ENCODE peak calls at places on chromosomes 12 and 14, in six cellular contexts. A, M, X, V, P and G are unnamed samples.

GRCh38 chr14:88069677-88070076 is 64.7 kb downstream of the GPR65 start:
- DNase-seq in A (peak; percentile 2), P (no peak), M (no peak), V (no peak), X (no peak), G (no peak)

GRCh38 chr14:50804181-50804721 is 26.7 kb downstream of the NIN start:
- DNase-seq in A (no peak), M (no peak), X (no peak), V (no peak), P (no peak), G (no peak)

GRCh38 chr12:111645433-111645832 is 40.3 kb downstream of the BRAP start:
- DNase-seq in V (no peak), X (peak; percentile 64), M (no peak), P (no peak), A (no peak), G (no peak)

GRCh38 chr14:81366884-81367283 is 33.2 kb downstream of the STON2 start:
- DNase-seq in A (no peak), X (no peak), V (no peak), P (no peak), M (no peak), G (no peak)

GRCh38 chr12:45369065-45369464 is 153.2 kb downstream of the ANO6 start:
- DNase-seq in A (no peak), P (no peak), V (no peak), X (no peak), M (no peak), G (no peak)

GRCh38 chr12:120654656-120655055 is 14.2 kb downstream of the CABP1 start:
- DNase-seq in M (peak; percentile 78), A (no peak), X (no peak), P (peak; percentile 73), V (peak; percentile 62), G (no peak)

GRCh38 chr12:109822951-109823411 is 10.2 kb downstream of the TRPV4 start:
- DNase-seq in M (peak; percentile 42), V (no peak), X (no peak), P (no peak), A (no peak), G (no peak)

GRCh38 chr14:22598099-22598895 is at the start of gene ABHD4:
- DNase-seq in A (peak; percentile 67), P (peak; percentile 80), V (peak; percentile 84), X (peak; percentile 90), M (peak; percentile 86), G (no peak)

GRCh38 chr12:25130741-25131188 is 64.2 kb downstream of the DNAI7 start:
- DNase-seq in M (no peak), P (no peak), A (peak; percentile 80), V (no peak), X (no peak), G (no peak)

GRCh38 chr14:74429991-74430390 is 4.0 kb upstream of the SYNDIG1L start:
- DNase-seq in V (no peak), X (no peak), A (no peak), P (no peak), M (no peak), G (no peak)

GRCh38 chr12:100427078-100427477 is 46.6 kb upstream of the NR1H4 start:
- DNase-seq in X (no peak), V (no peak), A (no peak), M (no peak), P (no peak), G (no peak)

GRCh38 chr12:27198036-27198435 is 46.0 kb upstream of the STK38L start:
- DNase-seq in P (peak; percentile 85), V (no peak), A (no peak), M (no peak), X (no peak), G (no peak)

GRCh38 chr12:32270818-32271710 is 128.3 kb upstream of the FGD4 start:
- DNase-seq in M (no peak), V (no peak), P (no peak), A (peak; percentile 57), X (no peak), G (no peak)

GRCh38 chr12:72272731-72273498 is 745 bp downstream of the TRHDE start:
- DNase-seq in A (no peak), P (no peak), X (peak; percentile 56), M (peak; percentile 18), V (no peak), G (no peak)

GRCh38 chr12:81888341-81888740 is 129.2 kb upstream of the PPFIA2 start:
- DNase-seq in P (no peak), M (no peak), X (no peak), V (no peak), A (no peak), G (no peak)

GRCh38 chr14:100547633-100548294 is 39.5 kb downstream of the BEGAIN start:
- DNase-seq in P (peak; percentile 67), M (peak; percentile 54), X (peak; percentile 87), A (peak; percentile 18), V (peak; percentile 66), G (no peak)

GRCh38 chr12:50764861-50765324 is 992 bp downstream of the ATF1 start:
- DNase-seq in P (no peak), M (no peak), V (no peak), X (no peak), A (peak; percentile 70), G (no peak)

GRCh38 chr14:73368621-73369020 is 89.7 kb downstream of the NUMB start:
- DNase-seq in P (no peak), A (no peak), M (no peak), X (no peak), V (no peak), G (no peak)

GRCh38 chr14:75489480-75489837 is 32.8 kb upstream of the BATF start:
- DNase-seq in A (no peak), V (peak; percentile 30), M (no peak), X (no peak), P (no peak), G (no peak)

GRCh38 chr12:48003226-48004038 is 844 bp downstream of the COL2A1 start:
- DNase-seq in A (no peak), P (no peak), V (no peak), X (no peak), M (no peak), G (no peak)

GRCh38 chr12:61272441-61272840 is 987.8 kb upstream of the USP15 start:
- DNase-seq in P (no peak), A (no peak), X (no peak), M (no peak), V (no peak), G (no peak)

GRCh38 chr12:14995583-14996425 is 23.0 kb downstream of the PDE6H start:
- DNase-seq in X (no peak), A (peak; percentile 81), P (no peak), M (no peak), V (no peak), G (no peak)

GRCh38 chr14:77615231-77616132 is 955 bp downstream of the SPTLC2 start:
- DNase-seq in X (no peak), M (no peak), P (no peak), V (no peak), A (peak; percentile 27), G (no peak)

GRCh38 chr14:30267141-30267540 is 291.8 kb upstream of the G2E3 start:
- DNase-seq in M (no peak), P (no peak), V (no peak), X (no peak), A (no peak), G (no peak)

GRCh38 chr12:21248679-21249078 is 86.0 kb downstream of the SLCO1A2 start:
- DNase-seq in A (peak; percentile 6), X (no peak), V (no peak), P (no peak), M (no peak), G (no peak)

GRCh38 chr12:93137656-93138612 is 208.8 kb upstream of the EEA1 start:
- DNase-seq in A (no peak), M (no peak), X (no peak), V (no peak), P (peak; percentile 31), G (peak; percentile 79)

GRCh38 chr14:50677527-50678063 is 9.5 kb upstream of the SAV1 start:
- DNase-seq in V (no peak), X (no peak), M (no peak), A (peak; percentile 17), P (no peak), G (no peak)

GRCh38 chr12:64781374-64782029 is 22.3 kb upstream of the GNS start:
- DNase-seq in A (no peak), M (no peak), V (no peak), X (peak; percentile 50), P (no peak), G (no peak)

GRCh38 chr14:105528859-105529505 is 2.6 kb downstream of the TMEM121 start:
- DNase-seq in M (no peak), A (no peak), X (peak; percentile 52), V (no peak), P (no peak), G (no peak)

GRCh38 chr12:117063162-117063911 is 35.9 kb downstream of the TESC start:
- DNase-seq in P (peak; percentile 30), X (no peak), A (no peak), V (no peak), M (no peak), G (no peak)

GRCh38 chr14:88895116-88895515 is 70.7 kb downstream of the TTC8 start:
- DNase-seq in V (no peak), A (no peak), X (no peak), P (no peak), M (no peak), G (no peak)

GRCh38 chr12:59657711-59658110 is 61.9 kb downstream of the SLC16A7 start:
- DNase-seq in P (no peak), X (no peak), M (no peak), A (no peak), V (no peak), G (no peak)

DNA sequence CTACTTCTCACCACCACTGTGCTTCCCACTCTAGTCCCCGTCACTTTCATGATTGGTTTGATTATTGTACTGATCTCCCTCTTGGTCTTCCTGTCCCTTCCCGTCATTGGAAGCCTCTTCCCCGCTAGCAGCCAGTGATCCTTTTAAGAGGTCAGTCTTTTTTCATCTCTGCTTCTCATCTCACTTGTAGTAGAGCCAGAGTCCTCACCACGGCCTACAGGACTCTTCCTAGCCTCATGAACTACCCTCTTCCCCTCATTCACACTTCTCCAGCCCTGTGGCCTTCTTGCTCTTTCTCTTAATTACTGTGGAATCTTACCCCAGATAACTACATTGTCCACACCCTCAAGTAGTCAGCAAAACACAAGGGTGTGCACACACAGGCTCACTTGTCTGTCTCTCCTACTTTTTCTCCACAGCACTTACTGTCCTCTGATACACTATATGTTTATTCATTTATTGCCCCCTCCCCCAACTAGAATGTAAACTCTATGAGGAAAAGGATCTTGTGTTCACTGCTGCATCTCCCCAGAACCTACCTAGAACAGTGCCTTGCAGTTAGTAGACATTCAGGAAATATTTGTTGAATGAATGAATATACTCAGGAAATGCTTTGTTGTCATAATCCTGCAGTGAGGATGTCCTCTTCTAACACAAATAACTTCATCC is 66.3 kb downstream of the CKB start:
- DNase-seq in V (no peak), X (no peak), P (no peak), A (no peak), M (no peak), G (no peak)
- H3K9me3 ChIP-seq in V (no peaks in the 10 kb centered on the region), X (no peaks in the 10 kb centered on the region), P (no peaks in the 10 kb centered on the region), A (no peaks in the 10 kb centered on the region), M (no peaks in the 10 kb centered on the region), G (no peaks in the 10 kb centered on the region)

GRCh38 chr14:93970589-93970966 is 5.8 kb downstream of the ASB2 start:
- DNase-seq in P (no peak), M (no peak), X (no peak), V (no peak), A (peak; percentile 76), G (no peak)
- H3K4me3 ChIP-seq in P (peak overlapping the region; percentile 43), M (peak overlapping the region; percentile 46), X (peak overlapping the region; percentile 49), V (peak overlapping the region; percentile 34), A (peak overlapping the region; percentile 64), G (no peak overlapping the region)

GRCh38 chr14:104526723-104527645 is 52.6 kb upstream of the C14orf180 start:
- DNase-seq in A (no peak), X (no peak), P (no peak), V (no peak), M (no peak), G (no peak)
- H3K9me3 ChIP-seq in A (no peaks in the 10 kb centered on the region), X (no peaks in the 10 kb centered on the region), P (peaks cover 18% of the 10 kb centered on the region), V (no peaks in the 10 kb centered on the region), M (no peaks in the 10 kb centered on the region), G (peaks cover 4% of the 10 kb centered on the region)

GRCh38 chr12:107779077-107779840 is 4.8 kb downstream of the ASCL4 start:
- DNase-seq in M (no peak), P (no peak), X (no peak), A (peak; percentile 6), V (no peak), G (no peak)
- H3K4me3 ChIP-seq in M (no peak overlapping the region), P (no peak overlapping the region), X (no peak overlapping the region), A (no peak overlapping the region), V (no peak overlapping the region), G (no peak overlapping the region)